ENCODE peak calls at places on chromosomes 11 and 22, in seven cellular contexts. One of them, this sample, is unnamed.

GRCh38 chr11:18393581-18394299 is 623 bp upstream of the LDHA start:
- DNase-seq in HepG2: no peak
- DNase-seq in pancreas: peak
- DNase-seq in IMR-90: no peak
- DNase-seq in MM.1S: no peak
- DNase-seq in lower lobe of right lung: no peak
- DNase-seq in tibial artery: peak
- DNase-seq in this sample: no peak

GRCh38 chr11:43124272-43124920 is 187.4 kb upstream of the API5 start:
- DNase-seq in HepG2: no peak
- DNase-seq in pancreas: no peak
- DNase-seq in IMR-90: no peak
- DNase-seq in MM.1S: no peak
- DNase-seq in lower lobe of right lung: no peak
- DNase-seq in tibial artery: no peak
- DNase-seq in this sample: no peak

GRCh38 chr22:26479043-26479791 is 4.4 kb downstream of the HPS4 start:
- DNase-seq in HepG2: peak
- DNase-seq in pancreas: no peak
- DNase-seq in IMR-90: no peak
- DNase-seq in MM.1S: no peak
- DNase-seq in lower lobe of right lung: no peak
- DNase-seq in tibial artery: no peak
- DNase-seq in this sample: no peak

GRCh38 chr11:96925862-96926261 is 536.0 kb downstream of the JRKL start:
- DNase-seq in HepG2: no peak
- DNase-seq in pancreas: no peak
- DNase-seq in IMR-90: no peak
- DNase-seq in MM.1S: no peak
- DNase-seq in lower lobe of right lung: no peak
- DNase-seq in tibial artery: no peak
- DNase-seq in this sample: no peak

GRCh38 chr22:47357086-47357485 is 594.6 kb downstream of the TBC1D22A start:
- DNase-seq in HepG2: no peak
- DNase-seq in pancreas: no peak
- DNase-seq in IMR-90: no peak
- DNase-seq in MM.1S: no peak
- DNase-seq in lower lobe of right lung: no peak
- DNase-seq in tibial artery: no peak
- DNase-seq in this sample: no peak

GRCh38 chr11:19430346-19431058 is 189.8 kb upstream of the E2F8 start:
- DNase-seq in HepG2: no peak
- DNase-seq in pancreas: peak
- DNase-seq in IMR-90: no peak
- DNase-seq in MM.1S: peak
- DNase-seq in lower lobe of right lung: no peak
- DNase-seq in tibial artery: no peak
- DNase-seq in this sample: no peak

GRCh38 chr22:32627091-32627490 is 152.5 kb downstream of the FBXO7 start:
- DNase-seq in HepG2: peak
- DNase-seq in pancreas: no peak
- DNase-seq in IMR-90: no peak
- DNase-seq in MM.1S: no peak
- DNase-seq in lower lobe of right lung: peak
- DNase-seq in tibial artery: no peak
- DNase-seq in this sample: no peak

GRCh38 chr11:83573097-83573496 is 286.9 kb upstream of the CCDC90B start:
- DNase-seq in HepG2: no peak
- DNase-seq in pancreas: no peak
- DNase-seq in IMR-90: peak
- DNase-seq in MM.1S: no peak
- DNase-seq in lower lobe of right lung: no peak
- DNase-seq in tibial artery: no peak
- DNase-seq in this sample: no peak

GRCh38 chr11:86639172-86639571 is 33.2 kb downstream of the ME3 start:
- DNase-seq in HepG2: no peak
- DNase-seq in pancreas: no peak
- DNase-seq in IMR-90: peak
- DNase-seq in MM.1S: no peak
- DNase-seq in lower lobe of right lung: no peak
- DNase-seq in tibial artery: no peak
- DNase-seq in this sample: no peak

GRCh38 chr11:86460461-86461404 is 86.0 kb downstream of the CCDC81 start:
- DNase-seq in HepG2: no peak
- DNase-seq in pancreas: no peak
- DNase-seq in IMR-90: peak
- DNase-seq in MM.1S: no peak
- DNase-seq in lower lobe of right lung: no peak
- DNase-seq in tibial artery: no peak
- DNase-seq in this sample: peak

GRCh38 chr11:77027275-77027674 is 6.9 kb upstream of the B3GNT6 start:
- DNase-seq in HepG2: no peak
- DNase-seq in pancreas: no peak
- DNase-seq in IMR-90: peak
- DNase-seq in MM.1S: no peak
- DNase-seq in lower lobe of right lung: no peak
- DNase-seq in tibial artery: no peak
- DNase-seq in this sample: no peak

GRCh38 chr11:83105167-83105566 is 33.5 kb upstream of the RAB30 start:
- DNase-seq in HepG2: no peak
- DNase-seq in pancreas: no peak
- DNase-seq in IMR-90: peak
- DNase-seq in MM.1S: no peak
- DNase-seq in lower lobe of right lung: no peak
- DNase-seq in tibial artery: no peak
- DNase-seq in this sample: no peak

DNA sequence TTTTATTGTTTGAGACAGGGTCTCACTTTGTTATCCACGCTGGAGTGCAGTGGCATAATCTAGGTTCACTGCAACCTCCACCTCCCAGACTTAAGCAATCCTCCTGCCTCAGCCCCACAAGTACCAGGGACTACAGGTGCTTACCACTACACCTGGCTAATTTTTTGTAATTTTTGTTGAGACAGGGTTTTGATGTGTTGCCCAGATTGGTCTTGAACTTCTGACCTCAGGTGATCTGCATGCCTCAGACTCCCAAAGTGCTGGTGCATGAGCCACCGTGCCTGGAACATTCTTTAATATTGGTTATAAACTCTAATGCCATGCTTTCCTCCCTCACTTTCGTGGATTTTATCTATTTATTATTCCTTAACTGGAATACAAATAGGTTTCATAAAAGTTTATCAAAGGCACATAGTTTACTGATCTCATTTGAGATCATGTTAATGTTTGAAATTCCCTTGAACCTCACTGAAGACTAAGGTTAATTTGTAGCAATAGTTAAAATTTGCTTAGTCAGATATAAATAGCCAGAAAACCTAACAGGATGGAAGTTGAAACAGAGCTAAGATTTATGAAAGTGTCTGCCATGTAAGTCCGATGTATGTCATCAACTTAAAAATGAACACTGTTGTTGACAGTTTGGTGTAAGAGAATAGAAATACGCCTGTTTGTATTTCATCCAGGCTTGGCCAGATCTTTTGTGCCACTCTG is 27.6 kb downstream of the KDM2A start:
- DNase-seq in HepG2: no peak
- DNase-seq in pancreas: no peak
- DNase-seq in IMR-90: no peak
- DNase-seq in MM.1S: no peak
- DNase-seq in lower lobe of right lung: no peak
- DNase-seq in tibial artery: no peak
- DNase-seq in this sample: no peak
- H3K27ac ChIP-seq in HepG2: no peak
- H3K27ac ChIP-seq in pancreas: no peak
- H3K27ac ChIP-seq in IMR-90: no peak
- H3K27ac ChIP-seq in MM.1S: no peak
- H3K27ac ChIP-seq in lower lobe of right lung: no peak
- H3K27ac ChIP-seq in tibial artery: no peak
- H3K27ac ChIP-seq in this sample: no peak

DNA sequence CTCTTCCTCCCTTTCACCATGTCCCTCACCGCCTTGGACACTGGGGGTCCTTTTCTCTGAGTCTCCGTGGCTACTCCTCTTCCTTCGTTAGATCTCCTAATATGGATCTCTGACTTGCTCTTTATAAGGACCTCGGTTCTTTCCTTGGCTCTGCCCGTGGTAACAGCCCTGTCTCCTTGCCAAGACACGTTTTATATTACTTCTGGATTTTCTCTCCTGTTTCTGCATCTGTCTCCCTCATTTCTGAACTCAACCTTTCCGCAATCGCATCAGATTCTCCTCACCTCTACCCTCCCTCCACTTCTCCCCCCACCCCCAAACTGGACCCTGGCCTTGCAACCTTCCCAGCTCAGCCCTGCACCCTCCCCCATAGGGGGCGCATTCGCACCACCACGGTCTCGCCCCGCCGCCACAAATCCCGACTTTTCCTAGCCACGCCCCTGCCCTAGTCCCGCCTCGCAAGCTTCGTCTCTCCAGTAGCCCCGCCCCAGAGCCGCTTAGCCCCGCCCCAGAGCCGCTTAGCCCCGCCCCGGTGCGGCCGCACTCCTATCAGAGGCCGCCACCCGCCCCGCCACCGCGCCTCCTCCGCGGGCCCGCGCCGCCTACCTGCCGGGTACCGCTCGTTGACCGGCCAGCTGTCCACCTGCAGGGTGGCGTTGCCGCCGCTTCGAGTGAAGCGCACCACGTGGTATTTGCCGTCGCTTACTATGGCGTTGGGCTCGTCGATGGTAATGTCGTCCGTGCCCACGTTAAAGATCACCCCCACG is 39.0 kb downstream of the SLC22A12 start:
- DNase-seq in HepG2: no peak
- DNase-seq in pancreas: peak
- DNase-seq in IMR-90: no peak
- DNase-seq in MM.1S: no peak
- DNase-seq in lower lobe of right lung: no peak
- DNase-seq in tibial artery: no peak
- DNase-seq in this sample: no peak
- TF ChIP-seq CTCF in HepG2: no peak
- TF ChIP-seq CTCF in pancreas: no peak
- TF ChIP-seq CTCF in IMR-90: no peak
- TF ChIP-seq CTCF in MM.1S: no peak
- TF ChIP-seq CTCF in lower lobe of right lung: no peak
- TF ChIP-seq CTCF in tibial artery: no peak
- TF ChIP-seq CTCF in this sample: no peak

GRCh38 chr11:9691865-9692264 is 28.0 kb downstream of the SWAP70 start:
- DNase-seq in HepG2: no peak
- DNase-seq in pancreas: no peak
- DNase-seq in IMR-90: peak
- DNase-seq in MM.1S: no peak
- DNase-seq in lower lobe of right lung: no peak
- DNase-seq in tibial artery: no peak
- DNase-seq in this sample: no peak
- H3K27ac ChIP-seq in HepG2: no peak
- H3K27ac ChIP-seq in pancreas: no peak
- H3K27ac ChIP-seq in IMR-90: no peak
- H3K27ac ChIP-seq in MM.1S: no peak
- H3K27ac ChIP-seq in lower lobe of right lung: no peak
- H3K27ac ChIP-seq in tibial artery: peak
- H3K27ac ChIP-seq in this sample: peak

GRCh38 chr11:14499560-14500180 is at the start of gene COPB1:
- DNase-seq in HepG2: peak
- DNase-seq in pancreas: peak
- DNase-seq in IMR-90: peak
- DNase-seq in MM.1S: peak
- DNase-seq in lower lobe of right lung: peak
- DNase-seq in tibial artery: peak
- DNase-seq in this sample: peak
- TF ChIP-seq CTCF in HepG2: no peak
- TF ChIP-seq CTCF in pancreas: no peak
- TF ChIP-seq CTCF in IMR-90: no peak
- TF ChIP-seq CTCF in MM.1S: no peak
- TF ChIP-seq CTCF in lower lobe of right lung: no peak
- TF ChIP-seq CTCF in tibial artery: no peak
- TF ChIP-seq CTCF in this sample: no peak

DNA sequence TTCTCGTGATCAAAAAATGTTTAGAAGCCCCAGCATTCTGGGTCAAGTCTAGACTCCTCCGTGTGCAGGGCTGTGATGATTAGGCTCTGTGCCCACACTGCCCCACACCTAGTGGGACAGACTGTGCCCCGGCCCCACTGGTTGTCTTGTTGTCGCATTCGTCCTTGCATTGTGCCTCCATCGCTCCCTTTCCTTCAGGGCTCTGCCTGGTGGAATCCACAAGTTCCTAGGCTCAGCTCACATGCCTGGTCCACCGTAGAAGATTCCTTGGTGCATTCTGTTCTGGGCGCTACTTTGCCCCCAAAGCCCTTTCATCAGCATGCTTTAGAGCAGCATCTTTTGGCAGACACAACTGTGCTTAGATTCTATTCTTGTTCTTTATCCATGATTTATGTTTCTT is 23.5 kb upstream of the THY1 start:
- DNase-seq in HepG2: no peak
- DNase-seq in pancreas: no peak
- DNase-seq in IMR-90: no peak
- DNase-seq in MM.1S: no peak
- DNase-seq in lower lobe of right lung: no peak
- DNase-seq in tibial artery: no peak
- DNase-seq in this sample: no peak
- H3K27ac ChIP-seq in HepG2: no peak
- H3K27ac ChIP-seq in pancreas: no peak
- H3K27ac ChIP-seq in IMR-90: peak
- H3K27ac ChIP-seq in MM.1S: no peak
- H3K27ac ChIP-seq in lower lobe of right lung: no peak
- H3K27ac ChIP-seq in tibial artery: no peak
- H3K27ac ChIP-seq in this sample: no peak

DNA sequence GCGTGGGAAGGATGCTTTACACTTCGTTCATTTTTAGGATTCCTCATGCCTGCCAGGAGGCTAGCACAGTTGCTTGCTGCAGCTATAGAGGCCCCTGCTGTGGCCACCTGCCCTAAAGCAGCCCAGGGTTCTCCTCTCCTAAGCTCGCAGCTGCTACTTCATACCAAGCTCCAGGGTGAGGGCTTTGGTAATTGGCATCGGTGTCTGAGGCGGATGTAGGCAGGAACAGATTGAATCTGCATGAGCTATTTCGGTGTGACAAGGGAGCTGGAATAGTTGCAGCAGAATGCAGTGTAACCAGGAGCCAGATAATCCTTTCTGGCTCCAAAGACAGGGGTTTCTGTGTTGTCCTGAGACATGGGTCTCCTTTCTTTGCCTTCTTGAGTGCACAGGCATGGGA is 133.1 kb downstream of the MICAL2 start:
- DNase-seq in HepG2: no peak
- DNase-seq in pancreas: no peak
- DNase-seq in IMR-90: no peak
- DNase-seq in MM.1S: no peak
- DNase-seq in lower lobe of right lung: no peak
- DNase-seq in tibial artery: no peak
- DNase-seq in this sample: no peak
- TF ChIP-seq CTCF in HepG2: no peak
- TF ChIP-seq CTCF in pancreas: no peak
- TF ChIP-seq CTCF in IMR-90: no peak
- TF ChIP-seq CTCF in MM.1S: no peak
- TF ChIP-seq CTCF in lower lobe of right lung: no peak
- TF ChIP-seq CTCF in tibial artery: no peak
- TF ChIP-seq CTCF in this sample: no peak

This sample was measured in brain microvascular endothelial cell.